ENCODE peak calls at places on chromosomes 3 and 15, in six cellular contexts. A is IMR-90, U is ovary, X is HCT116, O is suprapubic skin, W is body of pancreas. E is an unnamed sample. For H3K36me3, the result is how much of the 10 kb centered on the place peaks cover.

GRCh38 chr3:122612706-122613105 is 35.3 kb downstream of the PARP15 start:
- DNase-seq in A (no peak), U (no peak), X (no peak), O (no peak), W (no peak), E (no peak)

GRCh38 chr3:147392083-147392916 is 14.0 kb downstream of the ZIC4 start:
- DNase-seq in A (no peak), U (no peak), X (no peak), O (no peak), W (peak), E (no peak)

GRCh38 chr3:124383051-124383450 is 347.2 kb upstream of the UMPS start:
- DNase-seq in A (no peak), U (no peak), X (no peak), O (no peak), W (no peak), E (no peak)

GRCh38 chr3:33746412-33747116 is 28.5 kb upstream of the CLASP2 start:
- DNase-seq in A (no peak), U (no peak), X (no peak), O (no peak), W (no peak), E (no peak)

GRCh38 chr15:56659197-56659596 is 74.1 kb downstream of the ZNF280D start:
- DNase-seq in A (no peak), U (no peak), X (no peak), O (no peak), W (no peak), E (no peak)

GRCh38 chr15:76059320-76060097 is at the start of gene TMEM266:
- DNase-seq in A (peak), U (peak), X (no peak), O (no peak), W (peak), E (no peak)

GRCh38 chr15:90358124-90359033 is 6.3 kb downstream of the ZNF774 start:
- DNase-seq in A (peak), U (no peak), X (no peak), O (no peak), W (no peak), E (no peak)

GRCh38 chr3:58557496-58557895 is 19.7 kb downstream of the FAM107A start:
- DNase-seq in A (no peak), U (no peak), X (no peak), O (no peak), W (no peak), E (no peak)

GRCh38 chr3:77254967-77255831 is 215.3 kb downstream of the ROBO2 start:
- DNase-seq in A (peak), U (no peak), X (no peak), O (no peak), W (peak), E (no peak)

GRCh38 chr3:168476360-168476980 is 380.7 kb upstream of the GOLIM4 start:
- DNase-seq in A (no peak), U (no peak), X (no peak), O (no peak), W (no peak), E (no peak)

GRCh38 chr3:123119388-123119787 is 52.6 kb downstream of the PDIA5 start:
- DNase-seq in A (no peak), U (no peak), X (no peak), O (no peak), W (no peak), E (no peak)

GRCh38 chr15:51382787-51383186 is 41.3 kb downstream of the GLDN start:
- DNase-seq in A (peak), U (no peak), X (peak), O (no peak), W (no peak), E (no peak)

GRCh38 chr3:171821778-171822358 is 11.6 kb upstream of the PLD1 start:
- DNase-seq in A (no peak), U (no peak), X (no peak), O (no peak), W (no peak), E (no peak)

GRCh38 chr3:74546426-74546825 is 68.0 kb downstream of the CNTN3 start:
- DNase-seq in A (peak), U (no peak), X (no peak), O (no peak), W (no peak), E (no peak)

GRCh38 chr15:41022487-41023090 is 69.3 kb downstream of the CHAC1 start:
- DNase-seq in A (peak), U (peak), X (peak), O (no peak), W (peak), E (no peak)

GRCh38 chr15:68334661-68335124 is 57.1 kb downstream of the FEM1B start:
- DNase-seq in A (peak), U (no peak), X (no peak), O (no peak), W (no peak), E (no peak)

GRCh38 chr3:100266531-100266930 is 5.7 kb downstream of the TBC1D23 start:
- DNase-seq in A (no peak), U (no peak), X (no peak), O (no peak), W (no peak), E (no peak)

GRCh38 chr3:197555281-197556261 is at the start of gene BDH1:
- DNase-seq in A (no peak), U (peak), X (no peak), O (no peak), W (peak), E (no peak)

GRCh38 chr15:67563961-67564570 is 21.6 kb downstream of the MAP2K5 start:
- DNase-seq in A (no peak), U (no peak), X (no peak), O (no peak), W (no peak), E (no peak)

GRCh38 chr3:162096874-162097273 is 600.3 kb downstream of the OTOL1 start:
- DNase-seq in A (no peak), U (no peak), X (no peak), O (no peak), W (no peak), E (no peak)

GRCh38 chr3:106126016-106126525 is 257.3 kb upstream of the CBLB start:
- DNase-seq in A (peak), U (no peak), X (no peak), O (no peak), W (no peak), E (no peak)

GRCh38 chr15:76517910-76518309 is 181.3 kb downstream of the ISL2 start:
- DNase-seq in A (no peak), U (no peak), X (no peak), O (no peak), W (no peak), E (no peak)

GRCh38 chr3:137105277-137105977 is 147.6 kb downstream of the IL20RB start:
- DNase-seq in A (peak), U (peak), X (peak), O (no peak), W (peak), E (no peak)

GRCh38 chr3:135929670-135930069 is 35.9 kb upstream of the PPP2R3A start:
- DNase-seq in A (peak), U (peak), X (no peak), O (no peak), W (peak), E (peak)

GRCh38 chr15:77630956-77631789 is 1.5 kb downstream of the LINGO1 start:
- DNase-seq in A (no peak), U (no peak), X (no peak), O (no peak), W (peak), E (no peak)

GRCh38 chr3:98985406-98985805 is 83.9 kb upstream of the DCBLD2 start:
- DNase-seq in A (no peak), U (no peak), X (no peak), O (no peak), W (no peak), E (no peak)

GRCh38 chr3:118501152-118501551 is 533.5 kb downstream of the IGSF11 start:
- DNase-seq in A (no peak), U (peak), X (peak), O (no peak), W (peak), E (no peak)

GRCh38 chr3:196198771-196199753 is 12.1 kb downstream of the ZDHHC19 start:
- DNase-seq in A (no peak), U (no peak), X (no peak), O (no peak), W (no peak), E (no peak)

GRCh38 chr3:62939707-62940106 is 64.5 kb upstream of the CADPS start:
- DNase-seq in A (no peak), U (no peak), X (no peak), O (no peak), W (no peak), E (no peak)

GRCh38 chr3:24343084-24343783 is 151.4 kb downstream of the THRB start:
- DNase-seq in A (peak), U (no peak), X (no peak), O (no peak), W (no peak), E (no peak)

GRCh38 chr3:124691599-124691998 is 38.7 kb upstream of the UMPS start:
- DNase-seq in A (no peak), U (no peak), X (no peak), O (no peak), W (no peak), E (no peak)

GRCh38 chr3:135314227-135314626 is 519.2 kb downstream of the EPHB1 start:
- DNase-seq in A (no peak), U (no peak), X (no peak), O (no peak), W (no peak), E (no peak)

GRCh38 chr3:182050932-182051331 is 339.2 kb downstream of the SOX2 start:
- DNase-seq in A (no peak), U (no peak), X (no peak), O (no peak), W (no peak), E (no peak)

GRCh38 chr15:85047271-85047948 is 65.8 kb downstream of the PDE8A start:
- DNase-seq in A (peak), U (no peak), X (no peak), O (no peak), W (peak), E (no peak)

GRCh38 chr3:99911433-99911832 is 93.8 kb downstream of the CMSS1 start:
- DNase-seq in A (no peak), U (no peak), X (no peak), O (no peak), W (no peak), E (no peak)

GRCh38 chr3:72223116-72223515 is 438.2 kb upstream of the PROK2 start:
- DNase-seq in A (no peak), U (no peak), X (no peak), O (no peak), W (no peak), E (no peak)

GRCh38 chr3:38005076-38006020 is 14.8 kb downstream of the VILL start:
- DNase-seq in A (no peak), U (no peak), X (no peak), O (no peak), W (peak), E (peak)

GRCh38 chr15:101625980-101626379 is 26.2 kb downstream of the TM2D3 start:
- DNase-seq in A (peak), U (no peak), X (no peak), O (no peak), W (no peak), E (no peak)
- TF ChIP-seq POLR2A in A (no peak), U (no peak), X (no peak), O (no peak), W (no peak), E (no peak)

DNA sequence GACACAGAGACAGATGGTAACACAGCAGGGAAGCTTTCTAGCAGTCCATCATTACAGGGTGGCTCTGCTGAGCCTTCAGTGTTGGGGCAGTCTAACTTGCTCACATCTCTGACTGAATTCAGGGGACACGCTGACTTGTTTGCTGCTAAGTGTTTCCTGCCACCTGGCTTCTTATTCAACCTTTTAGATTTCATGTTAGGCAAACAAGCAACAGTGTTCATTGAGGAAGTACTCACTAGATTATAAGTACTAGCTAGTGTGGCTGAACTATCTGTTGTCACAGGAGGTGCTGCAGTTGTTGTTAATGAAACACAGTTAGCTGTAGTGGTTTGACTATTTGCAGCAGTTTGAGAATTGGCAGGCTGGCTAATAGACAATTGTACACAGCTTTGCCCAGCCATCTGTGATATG is 37.3 kb downstream of the USF3 start:
- DNase-seq in A (no peak), U (no peak), X (no peak), O (no peak), W (no peak), E (no peak)
- H3K36me3 ChIP-seq in A (under half), U (under half), X (under half), O (half or more), W (under half), E (under half)

DNA sequence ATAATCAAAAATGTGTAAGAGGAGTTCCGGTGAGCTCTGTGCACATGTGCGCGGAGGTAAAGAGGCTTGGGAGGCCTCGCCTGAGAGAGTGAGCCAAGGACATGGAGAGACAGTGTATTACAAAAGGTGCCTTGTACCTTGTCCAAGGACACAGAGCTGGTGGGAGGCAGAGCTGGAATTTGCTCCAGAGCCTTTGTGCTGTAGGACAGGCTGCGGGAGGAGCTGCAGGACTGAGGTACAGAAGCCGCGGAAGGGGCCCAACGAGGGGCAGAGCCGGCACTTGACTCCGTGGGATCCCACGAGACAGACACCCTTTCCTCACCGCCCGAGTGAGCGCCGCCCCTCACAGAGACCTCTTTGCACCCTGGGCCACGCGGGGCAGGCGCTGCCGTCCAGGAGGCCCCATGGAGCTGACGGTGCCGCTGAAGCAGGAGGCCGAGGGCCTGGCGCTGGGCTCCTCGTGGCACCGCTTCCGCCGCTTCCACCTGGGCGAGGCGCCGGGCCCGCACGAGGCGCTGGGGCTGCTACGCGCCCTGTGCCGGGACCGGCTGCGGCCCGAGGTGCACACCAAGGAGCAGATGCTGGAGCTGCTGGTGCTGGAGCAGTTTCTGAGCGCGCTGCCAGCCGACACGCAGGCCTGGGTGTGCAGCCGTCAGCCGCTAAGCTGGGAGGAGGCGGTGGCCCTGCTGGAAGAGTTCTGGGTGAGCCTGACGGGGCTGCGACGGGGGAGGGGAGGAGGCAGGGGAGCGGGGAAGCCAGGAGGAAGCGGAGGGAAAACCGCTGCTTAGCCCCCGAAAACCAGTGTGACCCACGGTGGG is 68.7 kb downstream of the SLTM start:
- DNase-seq in A (no peak), U (peak), X (no peak), O (no peak), W (peak), E (no peak)
- TF ChIP-seq POLR2A in A (no peak), U (no peak), X (no peak), O (no peak), W (peak), E (no peak)

GRCh38 chr3:138435840-138436239 is 1.4 kb downstream of the ESYT3 start:
- DNase-seq in A (no peak), U (no peak), X (no peak), O (no peak), W (no peak), E (no peak)
- H3K36me3 ChIP-seq in A (under half), U (under half), X (under half), O (under half), W (under half), E (under half)

GRCh38 chr3:27483117-27484001 is 825 bp downstream of the SLC4A7 start:
- DNase-seq in A (peak), U (peak), X (no peak), O (peak), W (peak), E (no peak)
- TF ChIP-seq POLR2A in A (peak), U (no peak), X (no peak), O (peak), W (peak), E (no peak)

DNA sequence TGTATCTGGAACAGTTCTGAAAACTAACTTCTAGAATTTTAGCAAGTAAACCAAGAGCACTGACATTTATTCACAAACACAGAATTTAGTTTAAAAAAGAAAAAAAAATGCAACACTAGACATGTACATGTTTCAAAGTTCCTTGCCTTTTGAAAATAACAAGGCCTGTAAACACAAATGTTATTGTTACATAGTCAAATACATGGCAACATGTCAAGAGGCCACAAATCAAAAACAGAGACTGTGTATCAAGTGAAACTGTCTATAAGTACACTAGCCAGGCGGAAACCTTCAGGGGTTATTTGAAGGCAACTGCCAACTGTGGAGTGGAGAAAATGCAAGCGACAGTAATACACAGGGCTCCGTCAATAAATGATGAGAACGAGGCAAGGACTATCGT is 547.6 kb downstream of the FOXP1 start:
- DNase-seq in A (no peak), U (no peak), X (no peak), O (no peak), W (no peak), E (no peak)
- H3K36me3 ChIP-seq in A (half or more), U (under half), X (under half), O (under half), W (under half), E (under half)

GRCh38 chr3:126267169-126267975 is 87.0 kb upstream of the ALDH1L1 start:
- DNase-seq in A (peak), U (peak), X (peak), O (peak), W (peak), E (no peak)
- TF ChIP-seq POLR2A in A (no peak), U (peak), X (peak), O (peak), W (peak), E (no peak)

DNA sequence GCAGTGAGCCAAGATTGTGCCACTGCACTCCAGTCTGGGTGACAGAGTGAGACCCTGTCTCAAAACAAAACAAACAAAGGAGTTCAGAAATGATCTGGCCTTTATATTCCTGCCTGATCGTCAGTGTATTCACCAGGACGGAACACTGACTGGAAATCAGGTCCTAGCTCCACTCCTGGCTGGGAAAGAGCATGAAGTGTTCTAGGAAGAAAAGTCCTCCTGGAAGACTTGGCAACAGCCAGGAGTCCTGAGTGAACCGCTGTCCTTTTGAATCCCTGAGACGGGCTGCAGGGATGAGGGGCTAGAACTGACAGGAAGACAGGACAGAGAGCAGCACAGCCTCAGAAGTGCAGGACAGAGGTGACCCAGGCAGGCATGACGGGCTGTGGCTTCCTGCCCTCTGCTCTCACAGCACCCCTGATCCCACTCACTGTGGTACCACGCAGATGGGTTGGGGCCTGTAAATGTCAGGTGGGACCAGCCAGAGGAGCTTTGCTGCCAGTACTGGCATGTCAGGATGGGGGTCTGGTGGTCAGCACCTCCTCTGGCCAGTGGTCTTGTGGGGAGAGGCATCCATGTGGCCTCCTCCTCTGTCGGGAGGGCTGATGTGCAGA is 23.5 kb downstream of the FAN1 start:
- DNase-seq in A (no peak), U (no peak), X (no peak), O (no peak), W (no peak), E (no peak)
- H3K36me3 ChIP-seq in A (half or more), U (under half), X (under half), O (half or more), W (under half), E (under half)